ENCODE peak calls at places on chromosomes 11 and 22, in six cellular contexts. M, X, I, O, T and R are unnamed samples.

GRCh38 chr22:17890245-17890671 is 116.0 kb upstream of the BID start:
- DNase-seq in M (no peak), X (no peak), I (no peak), O (no peak), T (peak; percentile 49), R (no peak)

GRCh38 chr22:43412808-43413785 is 1.3 kb downstream of the MPPED1 start:
- DNase-seq in M (no peak), X (no peak), I (no peak), O (no peak), T (no peak), R (no peak)

GRCh38 chr11:765025-765801 is 12.1 kb downstream of the GATD1 start:
- DNase-seq in M (peak; percentile 62), X (no peak), I (peak; percentile 35), O (no peak), T (peak; percentile 48), R (no peak)

GRCh38 chr11:110044226-110044968 is 48.8 kb upstream of the ZC3H12C start:
- DNase-seq in M (no peak), X (no peak), I (no peak), O (no peak), T (no peak), R (no peak)

GRCh38 chr11:76313913-76314740 is 66.8 kb downstream of the THAP12 start:
- DNase-seq in M (no peak), X (no peak), I (no peak), O (peak; percentile 25), T (peak; percentile 33), R (no peak)

GRCh38 chr11:121968638-121969037 is 147.4 kb downstream of the BLID start:
- DNase-seq in M (no peak), X (no peak), I (no peak), O (no peak), T (no peak), R (no peak)

GRCh38 chr11:45105233-45105992 is 41.0 kb upstream of the PRDM11 start:
- DNase-seq in M (peak; percentile 67), X (no peak), I (peak; percentile 40), O (peak; percentile 74), T (peak; percentile 79), R (peak; percentile 52)

GRCh38 chr11:22920939-22921565 is 60.8 kb upstream of the CCDC179 start:
- DNase-seq in M (no peak), X (no peak), I (peak; percentile 37), O (peak; percentile 17), T (no peak), R (peak; percentile 1)

GRCh38 chr11:94537051-94537600 is 6.6 kb upstream of the FUT4 start:
- DNase-seq in M (no peak), X (no peak), I (no peak), O (no peak), T (no peak), R (no peak)

GRCh38 chr11:37370817-37371216 is 772.8 kb upstream of the RAG2 start:
- DNase-seq in M (no peak), X (no peak), I (no peak), O (no peak), T (no peak), R (no peak)

GRCh38 chr11:102010776-102011500 is 36.3 kb upstream of the CFAP300 start:
- DNase-seq in M (no peak), X (no peak), I (peak; percentile 53), O (peak; percentile 61), T (no peak), R (no peak)

GRCh38 chr11:35035894-35036408 is 103.0 kb upstream of the CD44 start:
- DNase-seq in M (no peak), X (peak; percentile 85), I (no peak), O (no peak), T (no peak), R (no peak)

GRCh38 chr22:31363885-31364284 is 17.7 kb upstream of the PATZ1 start:
- DNase-seq in M (no peak), X (no peak), I (no peak), O (no peak), T (no peak), R (no peak)

GRCh38 chr22:49632199-49633009 is 195.3 kb downstream of the BRD1 start:
- DNase-seq in M (no peak), X (no peak), I (peak; percentile 27), O (peak; percentile 39), T (no peak), R (no peak)

GRCh38 chr11:114168691-114169090 is 109.2 kb downstream of the ZBTB16 start:
- DNase-seq in M (no peak), X (no peak), I (no peak), O (no peak), T (no peak), R (no peak)

GRCh38 chr11:13052130-13052541 is 43.0 kb downstream of the RASSF10 start:
- DNase-seq in M (no peak), X (no peak), I (no peak), O (no peak), T (no peak), R (no peak)

DNA sequence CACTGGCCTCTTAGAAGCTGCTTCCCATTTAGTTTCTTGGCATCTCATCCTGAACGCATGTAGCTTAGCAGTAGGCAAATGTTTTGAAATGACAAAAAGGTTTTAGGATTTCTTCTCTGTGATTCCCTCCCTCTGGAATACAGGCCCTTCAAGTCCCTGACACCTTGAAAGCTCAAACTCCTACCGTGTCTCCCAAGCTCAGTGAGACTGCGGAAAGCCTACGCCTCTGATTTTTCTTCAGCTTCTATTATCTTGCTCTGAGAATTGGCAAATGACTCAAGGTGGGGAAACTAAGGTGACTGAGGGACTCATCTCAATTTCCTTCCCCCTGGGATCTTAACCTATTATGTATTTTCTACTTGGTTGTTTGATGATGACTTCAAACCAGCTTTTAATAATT is 130.3 kb downstream of the ENTHD1 start:
- DNase-seq in M (no peak), X (no peak), I (no peak), O (no peak), T (no peak), R (no peak)
- TF ChIP-seq TAF1 in M (no peak), X (no peak), I (no peak), O (no peak), T (no peak), R (no peak)

GRCh38 chr22:46055176-46055850 is 78.4 kb upstream of the WNT7B start:
- DNase-seq in M (no peak), X (no peak), I (no peak), O (no peak), T (no peak), R (no peak)
- TF ChIP-seq POLR2A in M (no peak), X (no peak), I (no peak), O (no peak), T (no peak), R (no peak)

DNA sequence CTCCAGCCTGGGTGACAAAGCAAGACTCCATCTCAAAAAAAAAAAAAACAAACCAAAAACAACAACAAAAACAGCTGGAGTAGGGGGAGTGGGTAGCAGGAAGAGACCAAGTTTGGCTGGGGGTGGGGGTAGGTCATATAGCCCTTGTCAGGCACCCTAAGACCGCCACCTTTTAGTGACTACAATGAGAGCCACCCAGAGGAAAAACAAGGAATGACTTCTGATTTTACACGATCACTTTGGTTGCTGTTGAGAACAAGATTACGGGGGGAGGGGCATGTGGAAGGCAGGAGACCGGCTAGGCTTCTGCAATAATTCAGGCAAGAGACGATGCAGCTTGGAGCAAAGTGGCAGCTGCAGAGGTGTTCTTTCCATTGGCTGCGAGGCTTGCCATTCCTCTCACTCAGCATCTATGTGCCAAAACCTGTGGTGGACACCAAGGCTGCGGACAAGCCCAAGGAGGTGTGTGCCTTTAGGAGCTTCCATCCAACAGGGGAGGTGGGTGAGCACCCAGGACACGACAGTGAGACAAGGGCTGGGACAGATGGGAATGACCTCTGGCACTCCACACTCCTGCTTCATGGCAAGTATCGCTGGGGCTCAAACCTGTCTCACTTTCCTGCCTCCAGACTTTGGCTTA is 1.7 kb downstream of the RPS19BP1 start:
- DNase-seq in M (no peak), X (no peak), I (peak; percentile 57), O (no peak), T (peak; percentile 53), R (no peak)
- TF ChIP-seq TAF1 in M (no peak), X (no peak), I (no peak), O (no peak), T (peak; percentile 15), R (no peak)

GRCh38 chr11:128757235-128757711 is 63.4 kb downstream of the FLI1 start:
- DNase-seq in M (peak; percentile 48), X (peak; percentile 93), I (no peak), O (no peak), T (peak; percentile 29), R (peak; percentile 51)

GRCh38 chr11:128757886-128758612 is 64.2 kb downstream of the FLI1 start:
- DNase-seq in M (peak; percentile 58), X (peak; percentile 84), I (no peak), O (no peak), T (no peak), R (peak; percentile 49)

GRCh38 chr11:128759168-128759567 is 65.3 kb downstream of the FLI1 start:
- DNase-seq in M (no peak), X (no peak), I (no peak), O (no peak), T (no peak), R (no peak)

GRCh38 chr11:128761339-128761738 is 67.5 kb downstream of the FLI1 start:
- DNase-seq in M (no peak), X (no peak), I (no peak), O (no peak), T (no peak), R (no peak)

DNA sequence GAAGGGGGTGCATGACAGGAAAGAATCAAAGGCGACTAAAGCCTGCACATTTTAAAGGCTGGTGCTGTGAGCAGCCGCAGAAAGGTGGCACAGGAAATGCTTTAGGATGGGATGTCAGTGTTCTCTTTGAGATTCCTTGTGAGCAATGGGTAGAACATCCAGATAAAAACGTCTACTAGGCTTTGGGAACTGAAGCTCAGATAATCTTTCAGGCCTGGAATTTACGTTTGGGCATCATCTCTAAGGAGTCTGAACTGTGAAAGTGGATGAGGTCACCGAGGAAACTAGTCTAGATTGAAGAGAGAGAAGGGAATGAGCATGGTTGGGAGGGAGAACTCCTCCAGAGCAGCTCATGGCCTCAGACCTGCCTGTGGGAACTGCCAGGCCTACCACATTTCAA is 65.7 kb downstream of the FLI1 start:
- DNase-seq in M (no peak), X (no peak), I (no peak), O (no peak), T (no peak), R (no peak)
- TF ChIP-seq POLR2A in M (no peak), X (no peak), I (no peak), O (no peak), T (no peak), R (no peak)